ENCODE peak calls at places on chromosome 13, in five cellular contexts. N is PC-3, O is fibroblast of pulmonary artery, A is WTC11, M is epithelial cell of proximal tubule. Y is an unnamed sample.

GRCh38 chr13:40116008-40116407 is 460.5 kb downstream of the COG6 start:
- DNase-seq in N (peak), O (peak), A (no peak), M (peak), Y (no peak)

GRCh38 chr13:79646880-79647279 is 165.9 kb downstream of the NDFIP2 start:
- DNase-seq in N (no peak), O (no peak), A (no peak), M (no peak), Y (no peak)

GRCh38 chr13:74870865-74871264 is 611.1 kb downstream of the TBC1D4 start:
- DNase-seq in N (peak), O (peak), A (no peak), M (no peak), Y (no peak)

GRCh38 chr13:95552539-95553270 is at the start of gene CLDN10:
- DNase-seq in N (no peak), O (no peak), A (peak), M (no peak), Y (no peak)

GRCh38 chr13:30577381-30577780 is 40.3 kb upstream of the USPL1 start:
- DNase-seq in N (peak), O (peak), A (no peak), M (peak), Y (peak)

GRCh38 chr13:113562866-113563265 is 21.7 kb upstream of the TFDP1 start:
- DNase-seq in N (no peak), O (no peak), A (no peak), M (no peak), Y (no peak)

GRCh38 chr13:21933001-21933400 is 262.1 kb downstream of the FGF9 start:
- DNase-seq in N (no peak), O (no peak), A (no peak), M (no peak), Y (no peak)

GRCh38 chr13:49265822-49266221 is 18.1 kb downstream of the CDADC1 start:
- DNase-seq in N (no peak), O (peak), A (no peak), M (no peak), Y (no peak)

GRCh38 chr13:43908156-43909126 is 28.7 kb downstream of the LACC1 start:
- DNase-seq in N (peak), O (peak), A (no peak), M (peak), Y (no peak)

GRCh38 chr13:63843766-63844699 is 2428.4 kb upstream of the PCDH20 start:
- DNase-seq in N (no peak), O (no peak), A (no peak), M (no peak), Y (no peak)

GRCh38 chr13:51249767-51250741 is 27.9 kb downstream of the FAM124A start:
- DNase-seq in N (no peak), O (no peak), A (no peak), M (no peak), Y (no peak)

GRCh38 chr13:48504606-48505369 is 28.1 kb downstream of the RCBTB2 start:
- DNase-seq in N (no peak), O (no peak), A (no peak), M (no peak), Y (peak)

GRCh38 chr13:50159613-50160012 is 144.4 kb downstream of the KCNRG start:
- DNase-seq in N (no peak), O (no peak), A (no peak), M (no peak), Y (no peak)

GRCh38 chr13:44412341-44412935 is 38.8 kb downstream of the SERP2 start:
- DNase-seq in N (no peak), O (peak), A (no peak), M (no peak), Y (no peak)

GRCh38 chr13:32314271-32314967 is 744 bp downstream of the ZAR1L start:
- DNase-seq in N (no peak), O (no peak), A (no peak), M (no peak), Y (no peak)

GRCh38 chr13:40170982-40171381 is 495.5 kb downstream of the FOXO1 start:
- DNase-seq in N (peak), O (no peak), A (no peak), M (no peak), Y (no peak)

GRCh38 chr13:64778002-64778401 is 2452.1 kb downstream of the PCDH9 start:
- DNase-seq in N (no peak), O (no peak), A (no peak), M (no peak), Y (no peak)

GRCh38 chr13:100512422-100512821 is 76.2 kb downstream of the GGACT start:
- DNase-seq in N (no peak), O (no peak), A (no peak), M (no peak), Y (no peak)

GRCh38 chr13:29454931-29455481 is 140.5 kb downstream of the SLC7A1 start:
- DNase-seq in N (peak), O (no peak), A (peak), M (no peak), Y (no peak)
- TF ChIP-seq CTCF in N (peak), O (peak), A (peak), M (peak), Y (no peak)

DNA sequence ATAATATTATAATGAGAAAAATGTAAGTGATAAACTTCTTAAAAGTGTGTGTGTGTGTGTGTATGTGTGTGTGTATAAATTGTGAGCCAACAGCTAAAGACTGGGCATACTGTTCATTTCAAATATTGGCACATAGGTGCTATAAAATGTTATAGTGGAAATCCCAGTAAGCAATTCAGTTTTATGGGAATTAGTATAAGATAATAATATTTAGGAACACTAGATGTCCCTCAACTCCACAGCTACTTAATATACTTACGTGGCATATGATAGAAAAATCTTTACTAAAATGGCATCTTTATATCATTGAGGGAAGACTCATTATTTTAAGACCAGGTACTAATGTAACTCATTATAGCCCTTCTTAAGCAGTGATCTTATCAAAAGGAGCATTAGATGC is 266.3 kb downstream of the MAB21L1 start:
- DNase-seq in N (peak), O (peak), A (no peak), M (no peak), Y (no peak)
- TF ChIP-seq CTCF in N (peak), O (peak), A (no peak), M (no peak), Y (no peak)

DNA sequence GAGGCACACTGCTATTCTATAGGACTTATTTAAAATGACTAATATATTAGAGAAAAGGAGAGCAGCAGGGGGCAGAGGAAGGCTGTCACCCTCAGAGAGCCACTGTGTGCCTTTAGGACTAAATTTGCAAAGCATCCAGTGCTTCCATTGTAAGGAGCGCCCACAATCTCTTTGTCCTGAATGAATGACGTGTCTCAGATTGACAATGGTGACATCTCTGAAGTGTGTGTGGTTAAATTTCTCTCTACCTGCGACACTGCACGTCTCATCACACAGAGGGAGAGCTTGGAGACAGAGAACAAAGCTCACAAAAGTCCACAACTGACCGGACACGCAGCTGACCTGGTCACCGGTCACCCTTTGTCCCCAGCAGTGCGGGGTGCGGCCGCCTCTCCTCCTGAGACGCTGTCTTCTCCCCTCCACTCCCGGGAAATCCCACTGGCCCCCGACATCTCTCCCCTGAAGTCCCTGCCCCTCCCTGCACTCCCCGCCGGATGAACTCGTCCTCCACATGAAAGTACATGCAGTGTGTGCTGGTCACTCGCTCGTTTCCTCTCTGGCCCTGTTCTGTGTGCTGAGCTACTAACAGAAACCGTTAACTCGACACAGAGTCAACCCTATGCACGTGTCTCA is 107.2 kb downstream of the RAB20 start:
- DNase-seq in N (no peak), O (no peak), A (no peak), M (no peak), Y (no peak)
- TF ChIP-seq CTCF in N (no peak), O (no peak), A (no peak), M (no peak), Y (no peak)

DNA sequence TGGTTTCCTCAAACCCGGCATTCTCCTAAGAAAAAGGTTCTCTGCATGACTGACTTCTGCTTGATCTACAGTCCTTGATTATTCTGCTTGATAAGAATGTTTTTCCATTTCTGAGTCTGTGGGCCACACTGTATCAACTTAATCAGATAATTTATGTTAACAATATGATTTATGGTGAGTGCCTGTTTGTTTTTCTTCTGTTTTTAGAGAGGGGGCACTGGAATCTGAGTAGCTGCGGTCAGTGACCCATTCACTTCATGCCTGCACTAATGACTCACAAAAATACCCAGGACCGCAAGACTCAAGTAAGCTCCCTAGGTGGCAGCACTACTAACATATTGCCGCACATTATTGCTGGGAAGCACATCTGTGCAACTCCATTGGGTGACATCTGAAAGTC is 542.3 kb upstream of the ATXN8OS start:
- DNase-seq in N (peak), O (no peak), A (peak), M (peak), Y (no peak)
- TF ChIP-seq CTCF in N (peak), O (no peak), A (peak), M (peak), Y (no peak)

GRCh38 chr13:42498521-42498920 is 75.4 kb upstream of the TNFSF11 start:
- DNase-seq in N (no peak), O (no peak), A (no peak), M (no peak), Y (no peak)
- TF ChIP-seq CTCF in N (no peak), O (no peak), A (no peak), M (no peak), Y (no peak)

GRCh38 chr13:109330941-109331340 is 455.4 kb downstream of the IRS2 start:
- DNase-seq in N (peak), O (peak), A (no peak), M (no peak), Y (no peak)

GRCh38 chr13:109336730-109337129 is 449.7 kb downstream of the IRS2 start:
- DNase-seq in N (peak), O (peak), A (no peak), M (peak), Y (no peak)

GRCh38 chr13:109331898-109332297 is 454.5 kb downstream of the IRS2 start:
- DNase-seq in N (peak), O (peak), A (no peak), M (no peak), Y (no peak)

GRCh38 chr13:109332501-109333499 is 453.6 kb downstream of the IRS2 start:
- DNase-seq in N (no peak), O (no peak), A (peak), M (no peak), Y (no peak)

GRCh38 chr13:109333893-109334651 is 452.3 kb downstream of the IRS2 start:
- DNase-seq in N (no peak), O (no peak), A (no peak), M (no peak), Y (no peak)
- TF ChIP-seq CTCF in N (no peak), O (no peak), A (no peak), M (no peak), Y (no peak)

GRCh38 chr13:20193142-20193923 is 595 bp upstream of the GJB2 start:
- DNase-seq in N (peak), O (no peak), A (no peak), M (no peak), Y (no peak)
- TF ChIP-seq CTCF in N (no peak), O (no peak), A (no peak), M (no peak), Y (no peak)

Y was measured in natural killer cell.